ENCODE peak calls at places on chromosomes 7 and 10, in ten cellular contexts. One of them, this sample, is unnamed.

GRCh38 chr7:47896809-47897423 is 51.4 kb downstream of the PKD1L1 start:
- DNase-seq in transverse colon: no peak
- DNase-seq in tibial artery: no peak
- DNase-seq in BE2C: no peak
- DNase-seq in foreskin fibroblast: no peak
- DNase-seq in mesothelial cell of epicardium: no peak
- DNase-seq in heart left ventricle: no peak
- DNase-seq in mucosa of descending colon: no peak
- DNase-seq in spleen: no peak
- DNase-seq in hepatocyte: no peak
- DNase-seq in this sample: no peak

GRCh38 chr10:95201736-95202135 is 7.7 kb downstream of the ACSM6 start:
- DNase-seq in foreskin fibroblast: peak; percentile 62
- DNase-seq in hepatocyte: no peak
- DNase-seq in mucosa of descending colon: no peak
- DNase-seq in spleen: no peak
- DNase-seq in transverse colon: no peak
- DNase-seq in heart left ventricle: no peak
- DNase-seq in mesothelial cell of epicardium: no peak
- DNase-seq in BE2C: no peak
- DNase-seq in tibial artery: no peak
- DNase-seq in this sample: no peak

GRCh38 chr10:58892039-58892665 is 284.3 kb upstream of the PHYHIPL start:
- DNase-seq in hepatocyte: no peak
- DNase-seq in foreskin fibroblast: peak; percentile 28
- DNase-seq in tibial artery: no peak
- DNase-seq in spleen: no peak
- DNase-seq in mucosa of descending colon: no peak
- DNase-seq in heart left ventricle: peak; percentile 15
- DNase-seq in transverse colon: no peak
- DNase-seq in BE2C: no peak
- DNase-seq in mesothelial cell of epicardium: no peak
- DNase-seq in this sample: no peak

GRCh38 chr10:77173615-77174461 is 463.8 kb downstream of the KCNMA1 start:
- DNase-seq in BE2C: peak; percentile 73
- DNase-seq in tibial artery: peak; percentile 86
- DNase-seq in heart left ventricle: peak; percentile 48
- DNase-seq in foreskin fibroblast: peak; percentile 89
- DNase-seq in hepatocyte: peak; percentile 89
- DNase-seq in transverse colon: peak; percentile 80
- DNase-seq in spleen: peak; percentile 81
- DNase-seq in mesothelial cell of epicardium: peak; percentile 85
- DNase-seq in mucosa of descending colon: peak; percentile 68
- DNase-seq in this sample: peak; percentile 81

GRCh38 chr10:26448292-26448691 is 10.2 kb downstream of the APBB1IP start:
- DNase-seq in tibial artery: no peak
- DNase-seq in heart left ventricle: no peak
- DNase-seq in mucosa of descending colon: no peak
- DNase-seq in transverse colon: no peak
- DNase-seq in BE2C: no peak
- DNase-seq in spleen: no peak
- DNase-seq in foreskin fibroblast: no peak
- DNase-seq in mesothelial cell of epicardium: no peak
- DNase-seq in hepatocyte: no peak
- DNase-seq in this sample: no peak

GRCh38 chr7:35454575-35455385 is 200.9 kb upstream of the TBX20 start:
- DNase-seq in mucosa of descending colon: no peak
- DNase-seq in tibial artery: no peak
- DNase-seq in transverse colon: no peak
- DNase-seq in mesothelial cell of epicardium: no peak
- DNase-seq in foreskin fibroblast: no peak
- DNase-seq in BE2C: no peak
- DNase-seq in heart left ventricle: no peak
- DNase-seq in hepatocyte: no peak
- DNase-seq in spleen: no peak
- DNase-seq in this sample: no peak

GRCh38 chr7:41222704-41223103 is 480.2 kb downstream of the INHBA start:
- DNase-seq in tibial artery: no peak
- DNase-seq in heart left ventricle: no peak
- DNase-seq in hepatocyte: no peak
- DNase-seq in BE2C: no peak
- DNase-seq in foreskin fibroblast: peak; percentile 59
- DNase-seq in mesothelial cell of epicardium: no peak
- DNase-seq in transverse colon: no peak
- DNase-seq in mucosa of descending colon: no peak
- DNase-seq in spleen: no peak
- DNase-seq in this sample: no peak

GRCh38 chr10:109103278-109103677 is 820.0 kb downstream of the XPNPEP1 start:
- DNase-seq in mesothelial cell of epicardium: no peak
- DNase-seq in spleen: no peak
- DNase-seq in foreskin fibroblast: no peak
- DNase-seq in mucosa of descending colon: no peak
- DNase-seq in heart left ventricle: no peak
- DNase-seq in BE2C: no peak
- DNase-seq in transverse colon: no peak
- DNase-seq in hepatocyte: peak; percentile 41
- DNase-seq in tibial artery: no peak
- DNase-seq in this sample: no peak

GRCh38 chr7:149023662-149024061 is 4.6 kb downstream of the PDIA4 start:
- DNase-seq in hepatocyte: no peak
- DNase-seq in heart left ventricle: no peak
- DNase-seq in spleen: no peak
- DNase-seq in foreskin fibroblast: no peak
- DNase-seq in tibial artery: no peak
- DNase-seq in mucosa of descending colon: no peak
- DNase-seq in mesothelial cell of epicardium: no peak
- DNase-seq in transverse colon: no peak
- DNase-seq in BE2C: no peak
- DNase-seq in this sample: no peak

GRCh38 chr10:132397671-132398565 is 918 bp downstream of the PWWP2B start:
- DNase-seq in BE2C: peak; percentile 62
- DNase-seq in foreskin fibroblast: peak; percentile 82
- DNase-seq in spleen: peak; percentile 92
- DNase-seq in transverse colon: peak; percentile 67
- DNase-seq in mucosa of descending colon: peak; percentile 78
- DNase-seq in heart left ventricle: no peak
- DNase-seq in hepatocyte: peak; percentile 68
- DNase-seq in mesothelial cell of epicardium: no peak
- DNase-seq in tibial artery: no peak
- DNase-seq in this sample: peak; percentile 75

GRCh38 chr7:30027065-30027456 is 559 bp upstream of the FKBP14 start:
- DNase-seq in transverse colon: no peak
- DNase-seq in spleen: no peak
- DNase-seq in BE2C: peak; percentile 11
- DNase-seq in tibial artery: no peak
- DNase-seq in mesothelial cell of epicardium: no peak
- DNase-seq in foreskin fibroblast: peak; percentile 65
- DNase-seq in heart left ventricle: no peak
- DNase-seq in mucosa of descending colon: no peak
- DNase-seq in hepatocyte: peak; percentile 70
- DNase-seq in this sample: no peak

GRCh38 chr7:22093003-22093402 is 147.3 kb upstream of the CDCA7L start:
- DNase-seq in spleen: no peak
- DNase-seq in tibial artery: no peak
- DNase-seq in transverse colon: no peak
- DNase-seq in BE2C: no peak
- DNase-seq in mucosa of descending colon: no peak
- DNase-seq in mesothelial cell of epicardium: no peak
- DNase-seq in foreskin fibroblast: peak; percentile 48
- DNase-seq in hepatocyte: no peak
- DNase-seq in heart left ventricle: no peak
- DNase-seq in this sample: no peak

GRCh38 chr10:58920655-58921003 is 255.8 kb upstream of the PHYHIPL start:
- DNase-seq in hepatocyte: no peak
- DNase-seq in spleen: no peak
- DNase-seq in mucosa of descending colon: no peak
- DNase-seq in mesothelial cell of epicardium: no peak
- DNase-seq in heart left ventricle: no peak
- DNase-seq in foreskin fibroblast: no peak
- DNase-seq in tibial artery: no peak
- DNase-seq in transverse colon: no peak
- DNase-seq in BE2C: no peak
- DNase-seq in this sample: no peak

GRCh38 chr7:47143344-47143743 is 438.6 kb downstream of the TNS3 start:
- DNase-seq in spleen: no peak
- DNase-seq in tibial artery: no peak
- DNase-seq in BE2C: no peak
- DNase-seq in mesothelial cell of epicardium: no peak
- DNase-seq in hepatocyte: no peak
- DNase-seq in heart left ventricle: no peak
- DNase-seq in foreskin fibroblast: peak; percentile 71
- DNase-seq in transverse colon: no peak
- DNase-seq in mucosa of descending colon: no peak
- DNase-seq in this sample: no peak

GRCh38 chr10:11011966-11012365 is 5.7 kb upstream of the CELF2 start:
- DNase-seq in mucosa of descending colon: no peak
- DNase-seq in mesothelial cell of epicardium: no peak
- DNase-seq in hepatocyte: no peak
- DNase-seq in spleen: no peak
- DNase-seq in tibial artery: no peak
- DNase-seq in heart left ventricle: no peak
- DNase-seq in transverse colon: no peak
- DNase-seq in BE2C: no peak
- DNase-seq in foreskin fibroblast: no peak
- DNase-seq in this sample: no peak

GRCh38 chr7:110296321-110296720 is 794.6 kb upstream of the LRRN3 start:
- DNase-seq in heart left ventricle: no peak
- DNase-seq in mucosa of descending colon: no peak
- DNase-seq in spleen: no peak
- DNase-seq in BE2C: no peak
- DNase-seq in tibial artery: no peak
- DNase-seq in transverse colon: no peak
- DNase-seq in mesothelial cell of epicardium: no peak
- DNase-seq in hepatocyte: no peak
- DNase-seq in foreskin fibroblast: peak; percentile 2
- DNase-seq in this sample: no peak

DNA sequence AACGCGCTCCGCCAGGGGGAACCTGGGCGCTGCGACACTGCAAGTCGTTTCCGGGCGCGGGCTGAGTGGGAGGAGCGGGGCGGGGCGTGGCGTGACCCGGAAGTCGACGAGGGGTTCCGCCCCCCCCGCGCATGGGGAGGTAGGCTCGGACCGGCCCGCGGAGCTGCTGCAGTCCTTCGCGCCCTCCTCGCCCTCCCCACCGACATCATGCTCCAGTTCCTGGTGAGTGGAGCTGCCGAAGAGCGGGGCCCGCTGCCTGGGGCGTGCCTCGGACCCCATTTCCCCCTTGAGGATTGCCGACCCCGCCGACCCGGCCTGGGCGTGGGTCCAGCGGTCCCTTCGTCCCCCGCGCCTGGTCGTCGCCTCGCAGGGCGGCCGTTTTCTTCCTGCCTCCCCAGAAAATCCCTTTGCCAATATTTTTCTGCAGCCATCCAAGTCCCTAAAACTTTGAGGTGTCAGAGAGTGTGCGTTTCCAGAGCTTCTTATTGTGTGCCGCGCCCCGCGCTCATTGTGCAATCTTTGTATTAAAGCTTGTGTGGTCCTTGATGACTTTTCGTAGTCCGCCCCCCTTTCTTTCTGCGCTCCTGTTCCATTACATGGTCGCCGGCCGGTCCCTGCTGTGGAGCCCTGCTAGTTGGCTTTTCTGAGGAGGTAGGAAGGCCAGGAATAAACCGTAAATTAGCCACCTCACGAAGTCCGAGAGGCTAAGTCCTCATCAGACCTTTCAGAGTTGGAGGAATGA is at the start of gene STMP1:
- DNase-seq in tibial artery: peak; percentile 98
- DNase-seq in hepatocyte: peak; percentile 99
- DNase-seq in heart left ventricle: peak; percentile 97
- DNase-seq in mucosa of descending colon: peak; percentile 99
- DNase-seq in mesothelial cell of epicardium: peak; percentile 96
- DNase-seq in transverse colon: peak; percentile 98
- DNase-seq in spleen: peak; percentile 99
- DNase-seq in foreskin fibroblast: peak; percentile 98
- DNase-seq in BE2C: peak; percentile 99
- DNase-seq in this sample: peak; percentile 100
- TF ChIP-seq CTCF in tibial artery: peak; percentile 89
- TF ChIP-seq CTCF in hepatocyte: peak; percentile 69
- TF ChIP-seq CTCF in heart left ventricle: peak; percentile 80
- TF ChIP-seq CTCF in mucosa of descending colon: peak; percentile 85
- TF ChIP-seq CTCF in mesothelial cell of epicardium: peak; percentile 88
- TF ChIP-seq CTCF in transverse colon: peak; percentile 86
- TF ChIP-seq CTCF in spleen: peak; percentile 85
- TF ChIP-seq CTCF in foreskin fibroblast: peak; percentile 77
- TF ChIP-seq CTCF in BE2C: peak; percentile 50
- TF ChIP-seq CTCF in this sample: peak; percentile 90

GRCh38 chr7:12244129-12244528 is 33.0 kb downstream of the TMEM106B start:
- DNase-seq in spleen: no peak
- DNase-seq in transverse colon: peak; percentile 34
- DNase-seq in hepatocyte: peak; percentile 30
- DNase-seq in heart left ventricle: no peak
- DNase-seq in mesothelial cell of epicardium: no peak
- DNase-seq in BE2C: peak; percentile 63
- DNase-seq in mucosa of descending colon: peak; percentile 49
- DNase-seq in foreskin fibroblast: peak; percentile 37
- DNase-seq in tibial artery: no peak
- DNase-seq in this sample: peak; percentile 32
- TF ChIP-seq CTCF in spleen: no peak
- TF ChIP-seq CTCF in transverse colon: peak; percentile 41
- TF ChIP-seq CTCF in hepatocyte: peak; percentile 25
- TF ChIP-seq CTCF in heart left ventricle: no peak
- TF ChIP-seq CTCF in mesothelial cell of epicardium: no peak
- TF ChIP-seq CTCF in BE2C: peak; percentile 83
- TF ChIP-seq CTCF in mucosa of descending colon: peak; percentile 12
- TF ChIP-seq CTCF in foreskin fibroblast: peak; percentile 33
- TF ChIP-seq CTCF in tibial artery: no peak
- TF ChIP-seq CTCF in this sample: peak; percentile 40

DNA sequence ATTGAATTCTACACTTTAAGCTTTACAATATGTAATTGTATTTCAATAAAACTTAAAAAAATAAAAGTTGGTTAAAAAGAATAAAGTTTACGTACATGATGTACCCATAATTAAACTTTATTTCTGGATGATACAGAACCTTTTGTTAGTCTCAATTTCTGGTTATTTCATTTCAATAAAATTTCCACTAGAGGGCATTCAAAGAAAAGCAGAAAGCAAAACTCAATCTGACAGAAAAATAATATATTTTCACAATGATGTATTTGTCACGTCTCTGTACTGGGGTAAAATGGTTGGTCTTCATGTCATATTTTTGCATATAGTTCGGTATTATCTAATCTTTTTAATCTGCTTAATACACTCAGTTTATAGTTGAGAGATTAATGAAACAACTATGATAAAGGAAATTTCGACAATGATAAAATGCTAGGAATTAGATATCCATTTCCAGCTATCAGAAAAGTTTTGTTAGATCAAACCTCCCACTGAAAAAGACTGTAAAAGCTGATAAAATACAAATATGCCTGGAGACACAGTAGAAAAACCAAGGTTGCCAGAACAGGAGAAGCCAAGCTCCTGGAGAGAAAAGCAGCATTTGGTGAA is 27.4 kb downstream of the ASZ1 start:
- DNase-seq in transverse colon: no peak
- DNase-seq in tibial artery: no peak
- DNase-seq in spleen: no peak
- DNase-seq in heart left ventricle: no peak
- DNase-seq in mucosa of descending colon: no peak
- DNase-seq in foreskin fibroblast: peak; percentile 3
- DNase-seq in hepatocyte: no peak
- DNase-seq in mesothelial cell of epicardium: no peak
- DNase-seq in BE2C: no peak
- DNase-seq in this sample: no peak
- TF ChIP-seq CTCF in transverse colon: peak; percentile 40
- TF ChIP-seq CTCF in tibial artery: peak; percentile 22
- TF ChIP-seq CTCF in spleen: no peak
- TF ChIP-seq CTCF in heart left ventricle: peak; percentile 38
- TF ChIP-seq CTCF in mucosa of descending colon: no peak
- TF ChIP-seq CTCF in foreskin fibroblast: peak; percentile 23
- TF ChIP-seq CTCF in hepatocyte: peak; percentile 71
- TF ChIP-seq CTCF in mesothelial cell of epicardium: peak; percentile 66
- TF ChIP-seq CTCF in BE2C: peak; percentile 30
- TF ChIP-seq CTCF in this sample: peak; percentile 49

GRCh38 chr7:77460057-77460486 is 43.9 kb upstream of the GSAP start:
- DNase-seq in transverse colon: peak; percentile 26
- DNase-seq in mucosa of descending colon: no peak
- DNase-seq in mesothelial cell of epicardium: no peak
- DNase-seq in BE2C: no peak
- DNase-seq in spleen: no peak
- DNase-seq in hepatocyte: no peak
- DNase-seq in heart left ventricle: no peak
- DNase-seq in tibial artery: no peak
- DNase-seq in foreskin fibroblast: peak; percentile 25
- DNase-seq in this sample: no peak
- TF ChIP-seq CTCF in transverse colon: peak; percentile 41
- TF ChIP-seq CTCF in mucosa of descending colon: no peak
- TF ChIP-seq CTCF in mesothelial cell of epicardium: no peak
- TF ChIP-seq CTCF in BE2C: peak; percentile 11
- TF ChIP-seq CTCF in spleen: no peak
- TF ChIP-seq CTCF in hepatocyte: peak; percentile 40
- TF ChIP-seq CTCF in heart left ventricle: peak; percentile 9
- TF ChIP-seq CTCF in tibial artery: no peak
- TF ChIP-seq CTCF in foreskin fibroblast: peak; percentile 14
- TF ChIP-seq CTCF in this sample: no peak